ENCODE peak calls at places on chromosomes 1 and 21, in four cellular contexts. S is neuronal stem cell, I is mesendoderm, T is IMR-90. D is an unnamed sample.

GRCh38 chr1:63379583-63379982 is 12.2 kb downstream of the ALG6 start:
- DNase-seq in T (no peak), S (no peak), I (no peak), D (no peak)

GRCh38 chr21:40143822-40144525 is 276.7 kb downstream of the PCP4 start:
- DNase-seq in I (peak; percentile 52), S (peak; percentile 68), T (peak; percentile 18), D (peak; percentile 49)

GRCh38 chr21:34589511-34590282 is 25.2 kb downstream of the RCAN1 start:
- DNase-seq in I (no peak), S (no peak), T (no peak), D (no peak)

GRCh38 chr1:153805042-153805745 is 30.0 kb downstream of the SLC27A3 start:
- DNase-seq in T (peak; percentile 92), S (no peak), I (no peak), D (no peak)

GRCh38 chr1:42453386-42453785 is 2.4 kb downstream of the ZMYND12 start:
- DNase-seq in S (no peak), T (no peak), I (no peak), D (no peak)

GRCh38 chr1:94056996-94057395 is 64.0 kb downstream of the ABCA4 start:
- DNase-seq in I (no peak), T (no peak), S (no peak), D (no peak)

GRCh38 chr1:152870831-152871730 is 7.0 kb upstream of the SMCP start:
- DNase-seq in T (peak; percentile 1), I (peak; percentile 82), S (peak; percentile 27), D (peak; percentile 27)

GRCh38 chr1:21639594-21640041 is 29.5 kb downstream of the RAP1GAP start:
- DNase-seq in S (no peak), I (peak; percentile 78), T (no peak), D (no peak)

GRCh38 chr1:235073968-235074334 is 54.7 kb downstream of the TOMM20 start:
- DNase-seq in I (no peak), T (no peak), S (no peak), D (no peak)

GRCh38 chr1:234730542-234731370 is 120.8 kb upstream of the IRF2BP2 start:
- DNase-seq in I (peak; percentile 48), S (no peak), T (no peak), D (no peak)

GRCh38 chr1:143698016-143698415 is 273.8 kb downstream of the FAM72C start:
- DNase-seq in S (peak; percentile 26), T (no peak), I (peak; percentile 64), D (no peak)

GRCh38 chr1:71307451-71307850 is 226.6 kb upstream of the ZRANB2 start:
- DNase-seq in T (peak; percentile 19), S (no peak), I (peak; percentile 42), D (no peak)

GRCh38 chr1:38558055-38558454 is 301.5 kb downstream of the RRAGC start:
- DNase-seq in S (no peak), I (peak; percentile 50), T (no peak), D (peak; percentile 47)

GRCh38 chr21:45457161-45457831 is 52.3 kb downstream of the COL18A1 start:
- DNase-seq in S (no peak), I (no peak), T (no peak), D (no peak)

GRCh38 chr1:244865028-244865371 is 657 bp upstream of the HNRNPU start:
- DNase-seq in S (no peak), T (no peak), I (peak; percentile 68), D (peak; percentile 43)

GRCh38 chr1:187009320-187009719 is 180.6 kb downstream of the PLA2G4A start:
- DNase-seq in S (no peak), T (no peak), I (no peak), D (no peak)

GRCh38 chr1:53575948-53576305 is 116.7 kb downstream of the DMRTB1 start:
- DNase-seq in I (no peak), T (no peak), S (no peak), D (no peak)

GRCh38 chr1:51328279-51328678 is 2.1 kb downstream of the TTC39A start:
- DNase-seq in I (no peak), S (no peak), T (peak; percentile 73), D (no peak)

GRCh38 chr1:245956225-245956624 is 550.9 kb downstream of the SMYD3 start:
- DNase-seq in S (no peak), T (peak; percentile 55), I (no peak), D (no peak)

GRCh38 chr1:185996211-185996610 is 262.0 kb downstream of the HMCN1 start:
- DNase-seq in S (no peak), I (no peak), T (peak; percentile 80), D (no peak)

GRCh38 chr1:59526240-59526639 is 229.3 kb downstream of the FGGY start:
- DNase-seq in S (no peak), T (peak; percentile 31), I (no peak), D (no peak)

GRCh38 chr1:246110343-246111219 is 396.5 kb downstream of the SMYD3 start:
- DNase-seq in I (peak; percentile 22), S (no peak), T (peak; percentile 78), D (no peak)

GRCh38 chr1:119276558-119276957 is 92.0 kb upstream of the HAO2 start:
- DNase-seq in T (no peak), S (no peak), I (peak; percentile 44), D (no peak)

GRCh38 chr1:31952825-31953220 is 14.7 kb upstream of the PTP4A2 start:
- DNase-seq in T (no peak), I (no peak), S (no peak), D (no peak)
- H2AK5ac ChIP-seq in T (peak overlapping the region; percentile 89), I (peak overlapping the region; percentile 66), S (no peak overlapping the region), D (no peak overlapping the region)

GRCh38 chr1:29969576-29969975 is 733.3 kb downstream of the PTPRU start:
- DNase-seq in I (no peak), S (no peak), T (no peak), D (no peak)
- H2BK15ac ChIP-seq in I (no peak overlapping the region), S (no peak overlapping the region), T (no peak overlapping the region), D (no peak overlapping the region)

GRCh38 chr1:32554288-32554687 is 15.1 kb downstream of the ZBTB8A start:
- DNase-seq in I (no peak), T (no peak), S (no peak), D (no peak)

GRCh38 chr1:32546611-32547010 is 7.4 kb downstream of the ZBTB8A start:
- DNase-seq in S (no peak), I (no peak), T (no peak), D (no peak)

GRCh38 chr1:32549601-32550000 is 10.4 kb downstream of the ZBTB8A start:
- DNase-seq in I (no peak), S (no peak), T (no peak), D (no peak)
- H2AK5ac ChIP-seq in I (no peak overlapping the region), S (no peak overlapping the region), T (no peak overlapping the region), D (no peak overlapping the region)

GRCh38 chr1:236175642-236176336 is 33.5 kb downstream of the GPR137B start:
- DNase-seq in T (no peak), S (no peak), I (no peak), D (no peak)

GRCh38 chr1:236176337-236177336 is 34.3 kb downstream of the GPR137B start:
- DNase-seq in I (no peak), T (peak; percentile 40), S (no peak), D (no peak)

GRCh38 chr1:236181059-236181458 is 38.7 kb downstream of the GPR137B start:
- DNase-seq in S (no peak), I (no peak), T (peak; percentile 33), D (no peak)

GRCh38 chr1:236179634-236180033 is 37.3 kb downstream of the GPR137B start:
- DNase-seq in S (no peak), I (no peak), T (no peak), D (no peak)
- H2BK15ac ChIP-seq in S (no peak overlapping the region), I (no peak overlapping the region), T (no peak overlapping the region), D (no peak overlapping the region)

DNA sequence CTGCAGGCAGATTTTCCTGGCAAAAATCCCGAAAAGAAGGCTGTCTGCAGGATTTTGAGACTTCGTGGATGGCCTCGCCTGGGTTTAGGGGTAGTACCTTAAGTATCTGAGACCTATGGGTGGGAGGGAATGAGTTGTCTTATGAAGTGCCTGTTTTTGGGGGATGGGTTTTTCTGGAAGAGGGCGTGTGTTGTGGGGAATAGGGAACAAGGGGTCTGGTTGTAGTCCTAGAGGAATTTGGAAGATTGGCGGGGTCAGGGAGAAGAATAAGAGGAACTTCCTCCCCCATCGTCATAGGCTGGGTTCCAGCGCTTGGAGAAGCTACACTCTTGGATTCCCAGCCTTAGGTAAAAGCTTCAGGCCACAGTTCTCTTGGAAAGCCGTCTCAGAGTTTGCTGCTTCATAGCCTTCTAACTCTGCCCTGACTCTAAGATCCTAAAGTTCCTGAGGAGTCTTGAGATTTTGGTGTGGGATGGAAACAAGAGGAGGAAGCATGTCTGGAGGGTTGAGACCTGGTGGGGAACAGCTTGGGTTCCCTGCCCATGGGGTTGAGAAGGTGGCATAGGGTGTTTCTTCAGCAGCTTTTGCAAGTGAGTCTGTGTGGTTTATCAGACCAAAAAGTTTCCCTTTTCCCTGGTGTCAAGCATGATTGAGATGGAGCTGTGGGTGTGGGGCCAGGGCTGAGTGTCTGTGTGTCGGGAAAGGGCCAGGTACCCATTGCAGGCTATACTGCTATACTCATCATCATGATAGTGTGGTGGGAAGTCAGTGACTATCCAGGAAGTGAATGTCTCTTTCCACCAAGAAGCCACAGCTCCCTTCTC is 1.8 kb downstream of the VANGL2 start:
- DNase-seq in T (no peak), S (no peak), I (no peak), D (no peak)
- H2AK5ac ChIP-seq in T (no peak overlapping the region), S (no peak overlapping the region), I (peak overlapping the region; percentile 77), D (no peak overlapping the region)

GRCh38 chr1:46515576-46515975 is 25.9 kb downstream of the DMBX1 start:
- DNase-seq in S (no peak), T (no peak), I (no peak), D (no peak)
- H2BK15ac ChIP-seq in S (no peak overlapping the region), T (no peak overlapping the region), I (no peak overlapping the region), D (no peak overlapping the region)

D was measured in H9.